ENCODE peak calls at places on chromosome 17, in seven cellular contexts. Z, P, Q, U, Y, K and J are unnamed samples. For H3K27me3, the result is how much of the 10 kb centered on the place peaks cover.

GRCh38 chr17:2551928-2552327 is 40.2 kb upstream of the METTL16 start:
- DNase-seq in Z (no peak), P (no peak), K (no peak), Q (peak), U (no peak), Y (no peak), J (no peak)

GRCh38 chr17:59451706-59452105 is 113.7 kb upstream of the DHX40 start:
- DNase-seq in U (no peak), Y (no peak), Z (no peak), P (no peak), K (peak), Q (no peak), J (no peak)

GRCh38 chr17:50768348-50768761 is 1.0 kb upstream of the ANKRD40CL start:
- DNase-seq in K (no peak), Z (no peak), Q (no peak), P (no peak), U (no peak), Y (no peak), J (no peak)

GRCh38 chr17:67492824-67493490 is 115.9 kb downstream of the PITPNC1 start:
- DNase-seq in K (no peak), P (no peak), U (no peak), Q (no peak), Z (no peak), Y (no peak), J (no peak)

GRCh38 chr17:61997649-61998048 is 67.4 kb downstream of the MED13 start:
- DNase-seq in Y (no peak), K (peak), Q (no peak), Z (no peak), P (no peak), U (no peak), J (no peak)

GRCh38 chr17:17300624-17301568 is 2.3 kb upstream of the NT5M start:
- DNase-seq in Q (peak), K (peak), P (peak), U (peak), Y (no peak), Z (no peak), J (peak)

GRCh38 chr17:59371426-59372099 is 40.1 kb downstream of the YPEL2 start:
- DNase-seq in Z (peak), U (peak), Y (no peak), Q (no peak), P (peak), K (no peak), J (no peak)

GRCh38 chr17:76493505-76494167 is 7.6 kb downstream of the RHBDF2 start:
- DNase-seq in Y (no peak), Q (no peak), Z (no peak), P (no peak), U (no peak), K (no peak), J (peak)

GRCh38 chr17:53626286-53626685 is 196.4 kb upstream of the KIF2B start:
- DNase-seq in Y (no peak), Z (no peak), P (no peak), K (peak), U (no peak), Q (no peak), J (no peak)

GRCh38 chr17:58289869-58290268 is 9.1 kb upstream of the MPO start:
- DNase-seq in Z (no peak), U (no peak), P (no peak), K (no peak), Q (no peak), Y (no peak), J (no peak)

GRCh38 chr17:35245196-35245486 is 2.3 kb downstream of the SLFN5 start:
- DNase-seq in U (no peak), P (no peak), Z (no peak), K (peak), Y (no peak), Q (no peak), J (no peak)

GRCh38 chr17:49741009-49741691 is 22.8 kb downstream of the FAM117A start:
- DNase-seq in Z (no peak), K (peak), Y (no peak), Q (no peak), U (no peak), P (no peak), J (peak)

GRCh38 chr17:32015245-32016013 is 8.2 kb downstream of the LRRC37B start:
- DNase-seq in U (no peak), P (no peak), K (no peak), Q (no peak), Z (no peak), Y (no peak), J (no peak)

GRCh38 chr17:55601874-55602364 is 90.7 kb upstream of the SMIM36 start:
- DNase-seq in Z (no peak), U (no peak), Q (peak), K (peak), Y (no peak), P (no peak), J (no peak)

GRCh38 chr17:45907720-45908395 is 13.5 kb downstream of the MAPT start:
- DNase-seq in K (no peak), Q (no peak), P (no peak), Z (no peak), Y (no peak), U (no peak), J (no peak)

GRCh38 chr17:38867179-38867994 is 2.5 kb upstream of the LASP1 start:
- DNase-seq in Y (peak), Z (peak), U (peak), P (peak), Q (peak), K (peak), J (peak)

GRCh38 chr17:76370261-76370993 is 14.0 kb upstream of the SPHK1 start:
- DNase-seq in Y (no peak), Q (no peak), K (peak), Z (peak), P (peak), U (peak), J (no peak)

GRCh38 chr17:64081802-64082799 is 47.8 kb downstream of the ERN1 start:
- DNase-seq in P (no peak), Q (no peak), U (no peak), K (peak), Z (no peak), Y (no peak), J (peak)

GRCh38 chr17:68383443-68384321 is 73.6 kb downstream of the WIPI1 start:
- DNase-seq in Y (no peak), P (no peak), Q (no peak), U (peak), K (peak), Z (no peak), J (no peak)

GRCh38 chr17:50184611-50185398 is 16.6 kb downstream of the COL1A1 start:
- DNase-seq in Y (no peak), Q (peak), Z (peak), P (peak), U (peak), K (peak), J (no peak)

GRCh38 chr17:57670769-57671545 is 74.1 kb downstream of the CCDC182 start:
- DNase-seq in Z (peak), Y (no peak), Q (no peak), P (no peak), K (no peak), U (no peak), J (no peak)

GRCh38 chr17:1487939-1488825 is 4.3 kb downstream of the MYO1C start:
- DNase-seq in Y (peak), P (peak), K (peak), Q (peak), Z (peak), U (peak), J (peak)

GRCh38 chr17:81509048-81509686 is 3.4 kb downstream of the ACTG1 start:
- DNase-seq in U (no peak), Q (no peak), Z (no peak), P (no peak), K (peak), Y (no peak), J (no peak)

GRCh38 chr17:57404807-57405485 is 148.6 kb downstream of the MSI2 start:
- DNase-seq in K (no peak), Z (no peak), P (no peak), Y (no peak), U (no peak), Q (no peak), J (no peak)

GRCh38 chr17:70329751-70330150 is 160.4 kb downstream of the KCNJ2 start:
- DNase-seq in P (no peak), K (no peak), Q (no peak), U (no peak), Y (no peak), Z (no peak), J (no peak)

GRCh38 chr17:30584810-30585209 is 107.6 kb downstream of the GOSR1 start:
- DNase-seq in K (no peak), Z (no peak), Y (no peak), U (no peak), Q (no peak), P (no peak), J (no peak)
- H3K4me3 ChIP-seq in K (no peak), Z (no peak), Y (no peak), U (no peak), Q (no peak), P (no peak), J (no peak)

GRCh38 chr17:30939059-30939689 is 17.4 kb downstream of the ADAP2 start:
- DNase-seq in Q (no peak), K (no peak), Z (no peak), P (no peak), Y (no peak), U (no peak), J (peak)
- H3K27me3 ChIP-seq in Q (under half), K (under half), Z (under half), P (under half), Y (under half), U (under half), J (under half)

GRCh38 chr17:74385201-74385600 is 17.9 kb downstream of the GPR142 start:
- DNase-seq in K (no peak), Z (no peak), U (no peak), Y (no peak), P (no peak), Q (no peak), J (no peak)

GRCh38 chr17:74379495-74380085 is 12.3 kb downstream of the GPR142 start:
- DNase-seq in K (peak), Y (peak), Z (peak), Q (peak), U (peak), P (peak), J (peak)

GRCh38 chr17:74380959-74381808 is 13.9 kb downstream of the GPR142 start:
- DNase-seq in Z (no peak), Y (no peak), Q (no peak), K (no peak), P (no peak), U (no peak), J (no peak)

GRCh38 chr17:74383140-74383539 is 15.8 kb downstream of the GPR142 start:
- DNase-seq in U (no peak), Z (no peak), Q (no peak), P (no peak), K (no peak), Y (no peak), J (no peak)

GRCh38 chr17:74380086-74380958 is 13.0 kb downstream of the GPR142 start:
- DNase-seq in P (no peak), Q (peak), U (peak), Z (no peak), K (peak), Y (no peak), J (no peak)
- H3K4me3 ChIP-seq in P (peak), Q (no peak), U (peak), Z (no peak), K (no peak), Y (no peak), J (no peak)

DNA sequence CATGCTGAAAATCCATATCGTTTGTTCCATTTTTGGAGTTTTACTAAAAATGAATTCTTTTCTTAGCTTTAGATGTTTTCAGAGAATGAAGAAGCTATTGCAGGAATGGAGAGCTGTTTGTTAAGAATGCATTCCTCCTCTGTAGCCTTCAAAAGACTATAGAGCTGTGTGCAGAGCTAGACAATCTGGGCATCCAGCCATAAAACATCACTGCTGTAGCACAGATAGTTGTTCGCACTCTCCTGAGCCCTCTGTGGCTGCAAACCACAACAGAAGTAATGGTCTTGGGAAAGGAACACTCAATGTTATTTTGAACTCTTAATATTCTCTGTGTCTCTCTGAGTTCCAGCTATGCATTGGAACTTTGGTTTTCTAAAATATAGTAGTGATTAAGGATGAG is 4.9 kb downstream of the TNRC6C start:
- DNase-seq in P (peak), K (peak), Q (peak), Y (no peak), Z (no peak), U (no peak), J (no peak)
- H3K27me3 ChIP-seq in P (under half), K (under half), Q (under half), Y (under half), Z (under half), U (under half), J (under half)

GRCh38 chr17:19364699-19365498 is 2.4 kb upstream of the B9D1 start:
- DNase-seq in Q (no peak), Z (no peak), U (no peak), Y (peak), P (no peak), K (no peak), J (no peak)
- H3K4me3 ChIP-seq in Q (no peak), Z (no peak), U (no peak), Y (no peak), P (no peak), K (no peak), J (no peak)